ENCODE peak calls at places on chromosome 2, in four cellular contexts. C, O, J and Y are unnamed samples.

GRCh38 chr2:18788590-18788989 is 199.2 kb upstream of the NT5C1B start:
- DNase-seq in J (no peak), C (no peak), O (no peak), Y (no peak)

GRCh38 chr2:167052825-167053224 is 164.5 kb downstream of the XIRP2 start:
- DNase-seq in J (no peak), O (no peak), C (peak; percentile 10), Y (no peak)

GRCh38 chr2:168348076-168348475 is 100.7 kb upstream of the STK39 start:
- DNase-seq in J (no peak), C (peak; percentile 29), O (peak; percentile 19), Y (no peak)

GRCh38 chr2:41963661-41964525 is 83.9 kb upstream of the PKDCC start:
- DNase-seq in O (peak; percentile 74), C (no peak), J (no peak), Y (peak; percentile 63)

GRCh38 chr2:191927319-191927867 is 80.5 kb upstream of the CAVIN2 start:
- DNase-seq in C (peak; percentile 61), J (no peak), O (no peak), Y (no peak)

GRCh38 chr2:237154050-237154638 is 68.5 kb downstream of the COPS8 start:
- DNase-seq in C (peak; percentile 46), O (peak; percentile 46), J (peak; percentile 59), Y (no peak)

GRCh38 chr2:197871780-197872456 is 67.5 kb downstream of the PLCL1 start:
- DNase-seq in O (no peak), C (no peak), J (no peak), Y (no peak)

GRCh38 chr2:57760448-57760847 is 286.2 kb upstream of the VRK2 start:
- DNase-seq in J (no peak), O (no peak), C (no peak), Y (no peak)

GRCh38 chr2:72325592-72326422 is 178.1 kb upstream of the CYP26B1 start:
- DNase-seq in C (peak; percentile 13), O (peak; percentile 51), J (no peak), Y (no peak)

GRCh38 chr2:42494434-42495233 is 852 bp upstream of the KCNG3 start:
- DNase-seq in C (peak; percentile 83), J (peak; percentile 64), O (peak; percentile 82), Y (peak; percentile 88)

GRCh38 chr2:197360744-197361156 is 50.2 kb upstream of the ANKRD44 start:
- DNase-seq in O (no peak), J (no peak), C (peak; percentile 24), Y (no peak)